ENCODE peak calls at places on chromosomes 5 and 9, in five cellular contexts. Q, G, O, T and C are unnamed samples.

GRCh38 chr5:168413596-168413995 is 72.7 kb upstream of the RARS1 start:
- DNase-seq in Q (no peak), G (no peak), O (no peak), T (no peak), C (no peak)

GRCh38 chr5:6907320-6907918 is 194.2 kb downstream of the TENT4A start:
- DNase-seq in Q (no peak), G (no peak), O (no peak), T (no peak), C (no peak)

GRCh38 chr5:38462972-38463633 is 93.3 kb downstream of the LIFR start:
- DNase-seq in Q (no peak), G (no peak), O (no peak), T (peak; percentile 42), C (peak; percentile 16)

GRCh38 chr9:78972303-78973002 is 599.3 kb upstream of the TLE4 start:
- DNase-seq in Q (no peak), G (no peak), O (no peak), T (no peak), C (no peak)

GRCh38 chr5:179998485-179998884 is 73.1 kb downstream of the RNF130 start:
- DNase-seq in Q (no peak), G (no peak), O (no peak), T (no peak), C (no peak)

GRCh38 chr5:171938358-171938757 is 68.1 kb downstream of the FBXW11 start:
- DNase-seq in Q (no peak), G (no peak), O (no peak), T (no peak), C (no peak)

GRCh38 chr9:107999890-108000289 is 510.3 kb upstream of the KLF4 start:
- DNase-seq in Q (peak; percentile 3), G (no peak), O (peak; percentile 64), T (no peak), C (no peak)

GRCh38 chr5:122352331-122352730 is 40.3 kb downstream of the SNCAIP start:
- DNase-seq in Q (no peak), G (no peak), O (no peak), T (peak; percentile 14), C (no peak)

GRCh38 chr5:88666761-88667186 is 216.2 kb downstream of the MEF2C start:
- DNase-seq in Q (no peak), G (no peak), O (no peak), T (no peak), C (peak; percentile 77)

GRCh38 chr5:133081036-133081435 is 29.2 kb downstream of the HSPA4 start:
- DNase-seq in Q (no peak), G (no peak), O (no peak), T (no peak), C (no peak)

GRCh38 chr5:104299998-104300706 is 737.6 kb upstream of the NUDT12 start:
- DNase-seq in Q (no peak), G (no peak), O (no peak), T (no peak), C (no peak)

GRCh38 chr5:81303563-81303962 is 2.2 kb downstream of the ZCCHC9 start:
- DNase-seq in Q (no peak), G (no peak), O (peak; percentile 63), T (peak; percentile 35), C (no peak)

GRCh38 chr9:3525088-3525835 is 539 bp downstream of the RFX3 start:
- DNase-seq in Q (no peak), G (no peak), O (no peak), T (peak; percentile 7), C (no peak)

GRCh38 chr5:141208478-141208877 is at the start of gene PCDHB12:
- DNase-seq in Q (peak; percentile 45), G (no peak), O (no peak), T (peak; percentile 7), C (peak; percentile 10)